ENCODE peak calls at places on chromosome 20, in six cellular contexts. P is CD4-positive, alpha-beta T cell; V is A673; Y is PC-9; O is aorta; J is mammary epithelial cell. G is an unnamed sample.

GRCh38 chr20:53751394-53752368 is 158.0 kb upstream of the ZNF217 start:
- DNase-seq in O (no peak), J (no peak), V (no peak), P (no peak), Y (no peak), G (peak; percentile 36)

GRCh38 chr20:31608256-31608980 is 3.3 kb downstream of the ID1 start:
- DNase-seq in P (no peak), J (peak; percentile 75), V (no peak), Y (peak; percentile 95), O (peak; percentile 87), G (no peak)

GRCh38 chr20:8132632-8133587 is 844 bp downstream of the PLCB1 start:
- DNase-seq in O (peak; percentile 77), P (peak; percentile 12), Y (no peak), V (no peak), J (peak; percentile 28), G (no peak)

GRCh38 chr20:38270869-38271608 is 10.5 kb upstream of the KIAA1755 start:
- DNase-seq in O (peak; percentile 89), Y (peak; percentile 67), V (no peak), J (peak; percentile 91), P (no peak), G (peak; percentile 42)

GRCh38 chr20:16974855-16975162 is 226.7 kb downstream of the OTOR start:
- DNase-seq in O (no peak), J (no peak), Y (no peak), V (no peak), P (no peak), G (no peak)

GRCh38 chr20:7257719-7258466 is 490.4 kb downstream of the BMP2 start:
- DNase-seq in V (no peak), P (no peak), O (no peak), Y (no peak), J (no peak), G (no peak)

GRCh38 chr20:32059189-32059588 is 7.1 kb downstream of the HCK start:
- DNase-seq in O (no peak), P (no peak), J (no peak), V (no peak), Y (no peak), G (no peak)

GRCh38 chr20:32433311-32434021 is 75.3 kb downstream of the ASXL1 start:
- DNase-seq in Y (no peak), J (no peak), O (no peak), V (no peak), P (no peak), G (no peak)

GRCh38 chr20:46221271-46221670 is 87.0 kb downstream of the CDH22 start:
- DNase-seq in J (no peak), O (no peak), P (no peak), V (no peak), Y (no peak), G (no peak)

GRCh38 chr20:46406986-46407670 is 713 bp upstream of the ELMO2 start:
- DNase-seq in V (no peak), Y (peak; percentile 54), J (peak; percentile 59), O (peak; percentile 87), P (peak; percentile 82), G (peak; percentile 42)

GRCh38 chr20:11582073-11582472 is 335.6 kb upstream of the BTBD3 start:
- DNase-seq in P (no peak), Y (no peak), O (no peak), V (no peak), J (peak; percentile 5), G (no peak)

GRCh38 chr20:49328790-49329189 is 50.9 kb upstream of the ZNFX1 start:
- DNase-seq in J (no peak), Y (no peak), P (no peak), O (no peak), V (no peak), G (no peak)

GRCh38 chr20:17966432-17967312 is 1.9 kb downstream of the SNX5 start:
- DNase-seq in J (peak; percentile 36), V (no peak), O (no peak), P (no peak), Y (no peak), G (no peak)

GRCh38 chr20:35305682-35306556 is 13.7 kb upstream of the FAM83C start:
- DNase-seq in V (peak; percentile 40), P (no peak), O (peak; percentile 86), Y (peak; percentile 96), J (peak; percentile 100), G (peak; percentile 99)

GRCh38 chr20:41862023-41862422 is 243.8 kb upstream of the CHD6 start:
- DNase-seq in P (no peak), V (no peak), Y (no peak), O (no peak), J (no peak), G (no peak)

GRCh38 chr20:50112512-50113419 is at the start of gene UBE2V1:
- DNase-seq in P (peak; percentile 82), J (peak; percentile 85), O (peak; percentile 97), Y (peak; percentile 85), V (peak; percentile 93), G (no peak)

GRCh38 chr20:7094438-7094997 is 327.0 kb downstream of the BMP2 start:
- DNase-seq in O (no peak), J (peak; percentile 62), P (no peak), V (peak; percentile 65), Y (no peak), G (peak; percentile 58)

GRCh38 chr20:41956316-41957050 is 338.3 kb upstream of the CHD6 start:
- DNase-seq in J (no peak), V (peak; percentile 46), O (no peak), P (no peak), Y (no peak), G (no peak)

GRCh38 chr20:1893721-1894470 is 1.3 kb upstream of the SIRPA start:
- DNase-seq in P (no peak), Y (no peak), O (no peak), V (no peak), J (no peak), G (no peak)
- H3K27ac ChIP-seq in P (no peak overlapping the region), Y (no peak overlapping the region), O (peak overlapping the region; percentile 66), V (peak overlapping the region; percentile 92), J (peak overlapping the region; percentile 58), G (peak overlapping the region; percentile 85)

GRCh38 chr20:37220796-37221195 is 40.8 kb downstream of the GHRH start:
- DNase-seq in P (no peak), J (no peak), V (no peak), O (no peak), Y (no peak), G (no peak)
- H3K27ac ChIP-seq in P (no peak overlapping the region), J (no peak overlapping the region), V (no peak overlapping the region), O (peak overlapping the region; percentile 59), Y (no peak overlapping the region), G (no peak overlapping the region)

DNA sequence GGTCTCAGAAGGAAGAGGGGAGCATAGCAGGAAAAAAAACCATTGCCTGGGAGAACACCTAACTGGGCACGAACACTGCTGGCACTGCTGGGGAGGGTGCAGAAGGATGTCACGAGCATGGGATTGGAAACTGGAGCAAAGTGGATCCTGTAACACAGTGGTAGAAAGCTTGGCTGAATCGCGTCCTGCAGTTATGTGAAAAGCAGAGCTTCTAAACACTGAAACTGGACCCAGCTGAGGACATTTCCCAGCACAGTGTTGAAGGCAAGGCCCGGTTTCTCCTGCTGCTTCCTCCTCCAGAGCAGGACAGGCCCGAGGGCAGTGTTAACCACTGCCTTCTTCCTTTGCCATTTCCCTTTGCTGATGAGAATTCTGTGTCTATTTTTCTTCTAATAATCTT is 6.7 kb downstream of the APMAP start:
- DNase-seq in P (no peak), Y (no peak), V (no peak), O (no peak), J (no peak), G (no peak)
- H3K27ac ChIP-seq in P (no peak overlapping the region), Y (no peak overlapping the region), V (no peak overlapping the region), O (no peak overlapping the region), J (no peak overlapping the region), G (no peak overlapping the region)

GRCh38 chr20:59125909-59126308 is 37.7 kb upstream of the ZNF831 start:
- DNase-seq in Y (no peak), O (no peak), J (no peak), P (no peak), V (no peak), G (no peak)
- H3K27ac ChIP-seq in Y (no peak overlapping the region), O (no peak overlapping the region), J (no peak overlapping the region), P (no peak overlapping the region), V (no peak overlapping the region), G (no peak overlapping the region)

DNA sequence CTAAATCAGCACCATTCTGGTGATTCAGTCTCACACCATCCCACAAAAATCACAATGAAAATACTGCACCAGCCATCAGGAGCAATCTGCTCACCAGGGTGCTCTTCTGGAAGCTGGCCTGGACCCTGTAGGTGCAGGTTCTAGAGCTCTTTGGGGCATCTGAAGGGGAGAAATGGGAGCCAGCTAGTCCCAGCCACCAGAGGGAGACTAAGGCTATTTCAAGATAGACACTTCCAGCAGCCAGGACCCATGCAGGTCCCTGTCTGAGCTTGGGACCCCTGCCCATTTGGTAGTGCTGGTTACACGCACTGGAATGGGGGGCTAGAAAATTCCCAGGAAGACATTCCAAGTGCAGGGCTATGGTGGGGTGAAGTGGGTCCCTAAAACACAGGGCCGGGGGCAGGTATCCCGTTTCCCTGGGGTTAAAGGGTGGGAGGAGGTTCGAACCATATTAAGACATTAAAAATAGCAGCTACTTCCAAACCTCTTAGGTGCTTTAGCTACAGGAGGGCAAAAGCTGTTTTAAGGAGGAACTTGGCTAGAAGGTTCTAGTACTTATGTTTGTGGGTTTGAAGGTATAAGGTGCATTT is 156.5 kb downstream of the NFATC2 start:
- DNase-seq in O (peak; percentile 48), P (no peak), Y (peak; percentile 16), J (peak; percentile 16), V (peak; percentile 57), G (no peak)
- H3K27ac ChIP-seq in O (no peak overlapping the region), P (no peak overlapping the region), Y (no peak overlapping the region), J (no peak overlapping the region), V (no peak overlapping the region), G (no peak overlapping the region)

DNA sequence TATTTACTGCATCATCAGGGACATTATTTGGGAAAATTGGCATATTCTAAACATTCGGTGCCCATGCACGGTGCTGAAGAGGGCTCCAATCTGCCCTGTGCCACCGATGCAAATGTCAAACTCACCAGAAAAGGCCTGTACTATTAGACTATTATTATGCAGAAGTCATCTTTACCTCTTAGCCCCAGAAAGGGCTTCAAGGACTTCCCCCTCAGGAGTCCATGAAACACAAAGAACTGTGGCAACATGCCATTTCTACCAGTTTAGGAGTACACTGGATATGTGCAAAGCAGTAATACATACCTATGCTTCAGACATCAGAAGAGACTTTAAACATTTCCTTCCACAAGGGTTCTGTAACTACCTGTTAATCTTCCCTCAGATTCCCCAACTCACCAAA is 8.6 kb downstream of the DIDO1 start:
- DNase-seq in P (no peak), J (no peak), V (no peak), Y (no peak), O (no peak), G (no peak)
- H3K27ac ChIP-seq in P (peak overlapping the region; percentile 66), J (no peak overlapping the region), V (no peak overlapping the region), Y (no peak overlapping the region), O (no peak overlapping the region), G (no peak overlapping the region)

G was measured in foreskin keratinocyte.